ENCODE peak calls at places on chromosome 18, in nine cellular contexts. S is A172; W is NCI-H1092; V is amniotic stem cell; H is stimulated activated CD8-positive, alpha-beta memory T cell treated with anti-CD3 and anti-CD28 coated beads, Interleukin-2, amount 100 ng/mL, for 48 hours; C is GM20000; L is activated T-cell treated with anti-CD3 and anti-CD28 coated beads for 1 hour; K is EH; R is left ventricle myocardium superior. G is an unnamed sample.
A peak's percentile ranks its signal among the peaks of the same experiment; 100 is the strongest.

GRCh38 chr18:44725300-44726096 is 44.8 kb downstream of the SETBP1 start:
- DNase-seq in S (peak; percentile 57), W (no peak), V (peak; percentile 12), H (peak; percentile 38), C (peak; percentile 56), L (peak; percentile 26), K (peak; percentile 77), R (no peak), G (peak; percentile 78)

GRCh38 chr18:79802298-79802697 is 4.6 kb downstream of the KCNG2 start:
- DNase-seq in S (no peak), W (no peak), V (no peak), H (no peak), C (no peak), L (no peak), K (no peak), R (no peak), G (no peak)

GRCh38 chr18:21914739-21915319 is 174.2 kb downstream of the MIB1 start:
- DNase-seq in S (peak; percentile 51), W (no peak), V (peak; percentile 20), H (no peak), C (no peak), L (no peak), K (peak; percentile 51), R (no peak), G (peak; percentile 35)

GRCh38 chr18:4358618-4359017 is 96.5 kb downstream of the DLGAP1 start:
- DNase-seq in S (no peak), W (no peak), V (no peak), H (no peak), C (no peak), L (no peak), K (no peak), R (no peak), G (no peak)

GRCh38 chr18:78957140-78957539 is 22.5 kb upstream of the SALL3 start:
- DNase-seq in S (no peak), W (no peak), V (no peak), H (no peak), C (no peak), L (no peak), K (no peak), R (no peak), G (no peak)

GRCh38 chr18:74251297-74252031 is 40.3 kb downstream of the CYB5A start:
- DNase-seq in S (peak; percentile 10), W (no peak), V (no peak), H (no peak), C (no peak), L (no peak), K (peak; percentile 70), R (no peak), G (no peak)

GRCh38 chr18:62590799-62591640 is 68.2 kb downstream of the ZCCHC2 start:
- DNase-seq in S (no peak), W (no peak), V (no peak), H (no peak), C (no peak), L (no peak), K (no peak), R (no peak), G (no peak)

GRCh38 chr18:46261799-46262198 is 157.6 kb downstream of the HAUS1 start:
- DNase-seq in S (no peak), W (no peak), V (no peak), H (no peak), C (no peak), L (no peak), K (peak; percentile 49), R (no peak), G (no peak)

GRCh38 chr18:9835112-9835755 is 50.5 kb upstream of the TXNDC2 start:
- DNase-seq in S (no peak), W (no peak), V (no peak), H (no peak), C (no peak), L (no peak), K (no peak), R (no peak), G (no peak)

GRCh38 chr18:10736984-10737383 is 211.2 kb downstream of the NAPG start:
- DNase-seq in S (peak; percentile 17), W (no peak), V (no peak), H (no peak), C (no peak), L (no peak), K (peak; percentile 18), R (no peak), G (no peak)